ENCODE peak calls at places on chromosomes 12 and 14, in six cellular contexts. D is AG20443; J is stimulated activated CD4-positive, alpha-beta T cell treated with anti-CD3 and anti-CD28 coated beads, Interleukin-12 subunit alpha, Interleukin-12 subunit beta, amount 100 ng/mL, for 48 hours; F is ACHN; X is kidney tubule cell; L is transverse colon. E is an unnamed sample.

GRCh38 chr12:46386877-46387629 is 14.5 kb upstream of the SLC38A2 start:
- DNase-seq in D (no peak), J (no peak), F (peak; percentile 40), X (peak; percentile 52), L (peak; percentile 43), E (no peak)

GRCh38 chr14:89294872-89295271 is 122.2 kb downstream of the FOXN3 start:
- DNase-seq in D (no peak), J (no peak), F (no peak), X (no peak), L (no peak), E (no peak)

GRCh38 chr14:100640481-100641273 is 53.5 kb upstream of the BEGAIN start:
- DNase-seq in D (no peak), J (peak; percentile 66), F (no peak), X (no peak), L (peak; percentile 57), E (no peak)

GRCh38 chr12:11855993-11856374 is 206.5 kb downstream of the ETV6 start:
- DNase-seq in D (no peak), J (no peak), F (no peak), X (no peak), L (no peak), E (no peak)

GRCh38 chr12:132222808-132223173 is 78.5 kb downstream of the NOC4L start:
- DNase-seq in D (no peak), J (no peak), F (no peak), X (no peak), L (no peak), E (no peak)

GRCh38 chr14:75257241-75257640 is 21.4 kb upstream of the FOS start:
- DNase-seq in D (peak; percentile 20), J (no peak), F (no peak), X (peak; percentile 64), L (no peak), E (no peak)

GRCh38 chr14:76687611-76688372 is 73.5 kb upstream of the VASH1 start:
- DNase-seq in D (no peak), J (no peak), F (no peak), X (peak; percentile 10), L (peak; percentile 58), E (no peak)

GRCh38 chr12:112427760-112428159 is 9.0 kb downstream of the PTPN11 start:
- DNase-seq in D (no peak), J (no peak), F (no peak), X (no peak), L (no peak), E (no peak)

GRCh38 chr14:103361868-103362267 is 23.3 kb upstream of the MARK3 start:
- DNase-seq in D (peak; percentile 84), J (no peak), F (peak; percentile 34), X (peak; percentile 94), L (no peak), E (no peak)

GRCh38 chr12:40752011-40752410 is 59.8 kb downstream of the CNTN1 start:
- DNase-seq in D (no peak), J (no peak), F (no peak), X (no peak), L (no peak), E (no peak)

GRCh38 chr14:71398450-71398849 is 491.2 kb downstream of the PCNX1 start:
- DNase-seq in D (no peak), J (no peak), F (no peak), X (no peak), L (no peak), E (no peak)

GRCh38 chr12:12095016-12095415 is 24.3 kb downstream of the BCL2L14 start:
- DNase-seq in D (no peak), J (no peak), F (no peak), X (no peak), L (no peak), E (no peak)

GRCh38 chr14:49460647-49461046 is 125.5 kb downstream of the RPS29 start:
- DNase-seq in D (no peak), J (no peak), F (no peak), X (no peak), L (no peak), E (no peak)

GRCh38 chr12:106680280-106680679 is 94.2 kb upstream of the RIC8B start:
- DNase-seq in D (no peak), J (no peak), F (no peak), X (no peak), L (no peak), E (no peak)

GRCh38 chr12:107372229-107372658 is 278.9 kb upstream of the CRY1 start:
- DNase-seq in D (no peak), J (no peak), F (no peak), X (peak; percentile 24), L (no peak), E (no peak)

GRCh38 chr12:110798461-110798860 is 48.3 kb upstream of the CCDC63 start:
- DNase-seq in D (no peak), J (no peak), F (no peak), X (no peak), L (no peak), E (no peak)

GRCh38 chr14:65206448-65207096 is 104.3 kb upstream of the MAX start:
- DNase-seq in D (peak; percentile 72), J (peak; percentile 51), F (no peak), X (peak; percentile 83), L (no peak), E (no peak)

GRCh38 chr12:32896438-32897275 is at the start of gene PKP2:
- DNase-seq in D (peak; percentile 43), J (no peak), F (peak; percentile 89), X (peak; percentile 92), L (peak; percentile 92), E (peak; percentile 84)

E was measured in NCI-H1930.